ENCODE peak calls at places on chromosome 1, in eight cellular contexts. O is amygdala; A is activated CD4-positive, alpha-beta T cell treated with anti-CD3 and anti-CD28 coated beads for 24 hours; L is ureter; J is NCI-H524; Q is LoVo; G is kidney glomerular epithelial cell; S is posterior cingulate gyrus. Z is an unnamed sample.

GRCh38 chr1:24304763-24305162 is 14.4 kb upstream of the GRHL3 start:
- DNase-seq in O (no peak), A (no peak), L (no peak), J (no peak), Q (no peak), G (no peak), S (no peak), Z (no peak)

GRCh38 chr1:192860478-192861185 is 51.8 kb downstream of the RGS2 start:
- DNase-seq in O (no peak), A (no peak), L (no peak), J (no peak), Q (no peak), G (no peak), S (no peak), Z (peak; percentile 8)

GRCh38 chr1:23977187-23977853 is 2.8 kb downstream of the SRSF10 start:
- DNase-seq in O (no peak), A (no peak), L (no peak), J (no peak), Q (no peak), G (no peak), S (no peak), Z (no peak)

GRCh38 chr1:34101151-34101550 is 63.9 kb downstream of the CSMD2 start:
- DNase-seq in O (no peak), A (no peak), L (no peak), J (no peak), Q (no peak), G (no peak), S (no peak), Z (no peak)

GRCh38 chr1:19124273-19124672 is 85.8 kb downstream of the UBR4 start:
- DNase-seq in O (no peak), A (no peak), L (no peak), J (no peak), Q (no peak), G (no peak), S (no peak), Z (no peak)

GRCh38 chr1:151373196-151373595 is 691 bp upstream of the SELENBP1 start:
- DNase-seq in O (no peak), A (no peak), L (no peak), J (no peak), Q (no peak), G (no peak), S (no peak), Z (no peak)

GRCh38 chr1:48596036-48596435 is 124.0 kb upstream of the SPATA6 start:
- DNase-seq in O (no peak), A (no peak), L (no peak), J (no peak), Q (no peak), G (peak; percentile 46), S (no peak), Z (peak; percentile 44)

GRCh38 chr1:245937316-245938045 is 569.6 kb downstream of the SMYD3 start:
- DNase-seq in O (no peak), A (no peak), L (no peak), J (no peak), Q (no peak), G (no peak), S (no peak), Z (no peak)

GRCh38 chr1:39635205-39635870 is 4.1 kb downstream of the HEYL start:
- DNase-seq in O (no peak), A (no peak), L (no peak), J (peak; percentile 45), Q (no peak), G (no peak), S (no peak), Z (peak; percentile 37)

GRCh38 chr1:42057800-42058199 is 95.4 kb upstream of the GUCA2B start:
- DNase-seq in O (no peak), A (no peak), L (no peak), J (no peak), Q (no peak), G (no peak), S (no peak), Z (no peak)

GRCh38 chr1:20074725-20075171 is 4.8 kb downstream of the PLA2G5 start:
- DNase-seq in O (no peak), A (no peak), L (no peak), J (no peak), Q (no peak), G (no peak), S (no peak), Z (no peak)

GRCh38 chr1:1230656-1231399 is 973 bp downstream of the SDF4 start:
- DNase-seq in O (no peak), A (no peak), L (no peak), J (no peak), Q (peak; percentile 63), G (peak; percentile 49), S (no peak), Z (no peak)

GRCh38 chr1:240691521-240692338 is 79.8 kb upstream of the GREM2 start:
- DNase-seq in O (peak; percentile 8), A (no peak), L (peak; percentile 58), J (peak; percentile 58), Q (no peak), G (peak; percentile 25), S (peak; percentile 58), Z (peak; percentile 80)

GRCh38 chr1:205042911-205043806 is at the start of gene CNTN2:
- DNase-seq in O (peak; percentile 75), A (no peak), L (no peak), J (peak; percentile 46), Q (no peak), G (no peak), S (peak; percentile 85), Z (peak; percentile 79)

GRCh38 chr1:25700124-25700523 is 83.5 kb downstream of the MAN1C1 start:
- DNase-seq in O (no peak), A (no peak), L (peak; percentile 73), J (no peak), Q (no peak), G (no peak), S (no peak), Z (no peak)

GRCh38 chr1:1001631-1002300 is 1.9 kb upstream of the HES4 start:
- DNase-seq in O (peak; percentile 17), A (peak; percentile 60), L (peak; percentile 77), J (no peak), Q (peak; percentile 80), G (peak; percentile 28), S (peak; percentile 72), Z (peak; percentile 76)

GRCh38 chr1:236673284-236673919 is 12.9 kb upstream of the ACTN2 start:
- DNase-seq in O (no peak), A (no peak), L (no peak), J (no peak), Q (no peak), G (no peak), S (no peak), Z (no peak)

GRCh38 chr1:203116048-203116810 is 11.3 kb upstream of the ADORA1 start:
- DNase-seq in O (no peak), A (no peak), L (no peak), J (peak; percentile 93), Q (no peak), G (no peak), S (no peak), Z (no peak)

GRCh38 chr1:4585216-4585615 is 69.2 kb upstream of the AJAP1 start:
- DNase-seq in O (no peak), A (peak; percentile 54), L (no peak), J (no peak), Q (no peak), G (no peak), S (no peak), Z (peak; percentile 17)

GRCh38 chr1:22788298-22788697 is 77.7 kb downstream of the EPHB2 start:
- DNase-seq in O (no peak), A (no peak), L (no peak), J (no peak), Q (no peak), G (peak; percentile 29), S (no peak), Z (no peak)

GRCh38 chr1:181651276-181651675 is 168.0 kb downstream of the CACNA1E start:
- DNase-seq in O (no peak), A (no peak), L (no peak), J (no peak), Q (no peak), G (no peak), S (no peak), Z (no peak)

GRCh38 chr1:31154632-31155215 is 85.0 kb downstream of the NKAIN1 start:
- DNase-seq in O (peak; percentile 21), A (peak; percentile 71), L (peak; percentile 83), J (peak; percentile 62), Q (peak; percentile 81), G (peak; percentile 73), S (peak; percentile 31), Z (peak; percentile 94)

GRCh38 chr1:208233546-208233945 is 10.6 kb downstream of the PLXNA2 start:
- DNase-seq in O (no peak), A (no peak), L (no peak), J (no peak), Q (no peak), G (no peak), S (peak; percentile 53), Z (peak; percentile 73)

GRCh38 chr1:235473808-235474207 is 30.4 kb downstream of the B3GALNT2 start:
- DNase-seq in O (no peak), A (no peak), L (no peak), J (no peak), Q (no peak), G (no peak), S (no peak), Z (no peak)

GRCh38 chr1:218671573-218671972 is 326.4 kb downstream of the TGFB2 start:
- DNase-seq in O (no peak), A (no peak), L (no peak), J (peak; percentile 34), Q (no peak), G (no peak), S (no peak), Z (no peak)

GRCh38 chr1:24389231-24389678 is 24.3 kb downstream of the STPG1 start:
- DNase-seq in O (no peak), A (no peak), L (no peak), J (no peak), Q (peak; percentile 20), G (no peak), S (no peak), Z (no peak)

GRCh38 chr1:172903581-172904220 is 147.0 kb downstream of the TNFSF18 start:
- DNase-seq in O (no peak), A (no peak), L (no peak), J (no peak), Q (peak; percentile 52), G (peak; percentile 71), S (no peak), Z (no peak)

GRCh38 chr1:183278736-183279591 is 92.9 kb downstream of the LAMC2 start:
- DNase-seq in O (no peak), A (no peak), L (no peak), J (no peak), Q (peak; percentile 53), G (peak; percentile 58), S (no peak), Z (no peak)

GRCh38 chr1:43774359-43774758 is 67.0 kb downstream of the ST3GAL3 start:
- DNase-seq in O (no peak), A (no peak), L (no peak), J (no peak), Q (no peak), G (no peak), S (no peak), Z (no peak)